ENCODE peak calls at places on chromosomes 2 and 18, in six cellular contexts. E, C, B, P, K and L are unnamed samples.
A peak's percentile ranks its signal among the peaks of the same experiment; 100 is the strongest.

GRCh38 chr2:71066856-71067255 is 1.6 kb upstream of the NAGK start:
- DNase-seq in E (no peak), C (no peak), B (no peak), P (no peak), K (no peak), L (no peak)

GRCh38 chr18:48926420-48926857 is 24.3 kb downstream of the SMAD7 start:
- DNase-seq in E (no peak), C (no peak), B (no peak), P (peak; percentile 54), K (no peak), L (no peak)

GRCh38 chr2:6934758-6935638 is 17.8 kb downstream of the RNF144A start:
- DNase-seq in E (no peak), C (no peak), B (no peak), P (no peak), K (no peak), L (peak; percentile 30)

GRCh38 chr2:234425923-234426603 is 70.8 kb downstream of the ARL4C start:
- DNase-seq in E (peak; percentile 61), C (peak; percentile 55), B (no peak), P (peak; percentile 15), K (peak; percentile 16), L (no peak)

GRCh38 chr2:171923206-171923605 is 945 bp downstream of the HAT1 start:
- DNase-seq in E (no peak), C (no peak), B (no peak), P (peak; percentile 28), K (no peak), L (peak; percentile 54)

GRCh38 chr2:84908948-84909713 is 3.7 kb downstream of the TMSB10 start:
- DNase-seq in E (no peak), C (no peak), B (no peak), P (no peak), K (no peak), L (no peak)

GRCh38 chr2:220857371-220857770 is 714.7 kb downstream of the EPHA4 start:
- DNase-seq in E (no peak), C (no peak), B (no peak), P (no peak), K (no peak), L (no peak)

GRCh38 chr18:37564796-37565137 is 831 bp downstream of the CELF4 start:
- DNase-seq in E (no peak), C (peak; percentile 69), B (peak; percentile 44), P (peak; percentile 71), K (peak; percentile 73), L (peak; percentile 70)

GRCh38 chr2:226477221-226478120 is 322.1 kb downstream of the IRS1 start:
- DNase-seq in E (no peak), C (no peak), B (peak; percentile 16), P (no peak), K (peak; percentile 7), L (no peak)

GRCh38 chr2:226583715-226584114 is 215.9 kb downstream of the IRS1 start:
- DNase-seq in E (no peak), C (no peak), B (no peak), P (no peak), K (no peak), L (no peak)

GRCh38 chr18:77478619-77479018 is 229.0 kb downstream of the GALR1 start:
- DNase-seq in E (no peak), C (no peak), B (peak; percentile 76), P (peak; percentile 57), K (peak; percentile 81), L (peak; percentile 78)

GRCh38 chr2:101848790-101849410 is 142.9 kb upstream of the IL1R2 start:
- DNase-seq in E (no peak), C (no peak), B (no peak), P (no peak), K (no peak), L (no peak)

GRCh38 chr2:58918138-58918537 is 677.0 kb upstream of the FANCL start:
- DNase-seq in E (no peak), C (no peak), B (no peak), P (no peak), K (no peak), L (no peak)

GRCh38 chr2:72803626-72804320 is 22.1 kb downstream of the EXOC6B start:
- DNase-seq in E (no peak), C (no peak), B (no peak), P (no peak), K (no peak), L (no peak)

GRCh38 chr2:210540471-210541257 is 15.7 kb upstream of the CPS1 start:
- DNase-seq in E (no peak), C (no peak), B (no peak), P (no peak), K (no peak), L (no peak)

GRCh38 chr2:74041182-74041581 is 56.5 kb downstream of the TET3 start:
- DNase-seq in E (no peak), C (no peak), B (no peak), P (no peak), K (no peak), L (no peak)

GRCh38 chr2:178237488-178238143 is 43.3 kb downstream of the OSBPL6 start:
- DNase-seq in E (no peak), C (no peak), B (no peak), P (no peak), K (no peak), L (no peak)

GRCh38 chr2:75025216-75025615 is 66.8 kb downstream of the POLE4 start:
- DNase-seq in E (no peak), C (no peak), B (no peak), P (no peak), K (no peak), L (no peak)

GRCh38 chr2:105674406-105674805 is 70.3 kb upstream of the NCK2 start:
- DNase-seq in E (no peak), C (no peak), B (no peak), P (no peak), K (peak; percentile 58), L (peak; percentile 10)

GRCh38 chr18:596288-596881 is 403 bp upstream of the CLUL1 start:
- DNase-seq in E (no peak), C (no peak), B (no peak), P (peak; percentile 69), K (no peak), L (no peak)

GRCh38 chr18:79818036-79818435 is 20.3 kb downstream of the KCNG2 start:
- DNase-seq in E (no peak), C (no peak), B (no peak), P (no peak), K (no peak), L (no peak)

GRCh38 chr2:145635706-145636427 is 1115.9 kb upstream of the ZEB2 start:
- DNase-seq in E (no peak), C (no peak), B (no peak), P (no peak), K (no peak), L (no peak)